ENCODE peak calls at places on chromosomes 1 and 21, in four cellular contexts. V is choroid plexus epithelial cell, L is endothelial cell, Y is neural crest cell. Q is an unnamed sample.
A peak's percentile ranks its signal among the peaks of the same experiment; 100 is the strongest.

GRCh38 chr1:207948536-207949250 is 37.8 kb upstream of the CD34 start:
- DNase-seq in V (no peak), L (no peak), Y (no peak), Q (no peak)

GRCh38 chr1:34929497-34929852 is at the start of gene DLGAP3:
- DNase-seq in V (no peak), L (peak; percentile 53), Y (peak; percentile 32), Q (no peak)

GRCh38 chr1:10211805-10212405 is 1.5 kb downstream of the KIF1B start:
- DNase-seq in V (peak; percentile 61), L (peak; percentile 5), Y (peak; percentile 9), Q (peak; percentile 58)

GRCh38 chr1:159775716-159776115 is 5.0 kb upstream of the DUSP23 start:
- DNase-seq in V (peak; percentile 8), L (no peak), Y (no peak), Q (peak; percentile 35)

GRCh38 chr1:99606306-99606705 is 39.6 kb upstream of the PALMD start:
- DNase-seq in V (no peak), L (no peak), Y (no peak), Q (no peak)

GRCh38 chr1:244757091-244757939 is 78.1 kb upstream of the COX20 start:
- DNase-seq in V (peak; percentile 42), L (no peak), Y (no peak), Q (peak; percentile 18)

GRCh38 chr1:152855661-152856060 is 4.1 kb upstream of the LCE7A start:
- DNase-seq in V (no peak), L (no peak), Y (no peak), Q (no peak)

GRCh38 chr1:43053040-43053439 is 94.4 kb upstream of the SLC2A1 start:
- DNase-seq in V (no peak), L (no peak), Y (no peak), Q (no peak)

GRCh38 chr1:29142714-29143113 is 19.0 kb upstream of the TMEM200B start:
- DNase-seq in V (no peak), L (no peak), Y (no peak), Q (no peak)

GRCh38 chr1:8115769-8116167 is 89.7 kb upstream of the ERRFI1 start:
- DNase-seq in V (no peak), L (no peak), Y (no peak), Q (no peak)

GRCh38 chr21:43361493-43362296 is 65.2 kb downstream of the SIK1 start:
- DNase-seq in V (peak; percentile 76), L (no peak), Y (no peak), Q (peak; percentile 90)

GRCh38 chr1:191888996-191889622 is 269.2 kb upstream of the RGS18 start:
- DNase-seq in V (no peak), L (no peak), Y (no peak), Q (no peak)

GRCh38 chr1:109201123-109201703 is 12.5 kb upstream of the SARS1 start:
- DNase-seq in V (peak; percentile 91), L (peak; percentile 45), Y (peak; percentile 54), Q (peak; percentile 97)

GRCh38 chr1:185739967-185740366 is 5.8 kb downstream of the HMCN1 start:
- DNase-seq in V (no peak), L (no peak), Y (no peak), Q (peak; percentile 32)

GRCh38 chr1:27383661-27384060 is 528 bp upstream of the CD164L2 start:
- DNase-seq in V (no peak), L (no peak), Y (no peak), Q (no peak)

GRCh38 chr1:224872832-224873644 is 56.4 kb upstream of the DNAH14 start:
- DNase-seq in V (no peak), L (no peak), Y (no peak), Q (no peak)

GRCh38 chr21:45465611-45466329 is 60.8 kb downstream of the COL18A1 start:
- DNase-seq in V (no peak), L (no peak), Y (no peak), Q (no peak)

GRCh38 chr1:4476394-4476793 is 178.0 kb upstream of the AJAP1 start:
- DNase-seq in V (no peak), L (no peak), Y (no peak), Q (no peak)

GRCh38 chr1:201346337-201346939 is 31.0 kb downstream of the TNNT2 start:
- DNase-seq in V (peak; percentile 79), L (peak; percentile 69), Y (peak; percentile 48), Q (peak; percentile 78)

GRCh38 chr1:209585672-209586071 is 2.2 kb downstream of the CAMK1G start:
- DNase-seq in V (peak; percentile 37), L (peak; percentile 45), Y (peak; percentile 33), Q (no peak)

GRCh38 chr1:51600529-51600928 is 16.4 kb upstream of the OSBPL9 start:
- DNase-seq in V (no peak), L (no peak), Y (no peak), Q (no peak)

GRCh38 chr21:43193651-43194302 is 25.0 kb downstream of the CRYAA start:
- DNase-seq in V (peak; percentile 90), L (no peak), Y (no peak), Q (peak; percentile 91)

GRCh38 chr1:201344206-201345080 is 33.0 kb downstream of the TNNT2 start:
- DNase-seq in V (no peak), L (no peak), Y (no peak), Q (peak; percentile 31)

DNA sequence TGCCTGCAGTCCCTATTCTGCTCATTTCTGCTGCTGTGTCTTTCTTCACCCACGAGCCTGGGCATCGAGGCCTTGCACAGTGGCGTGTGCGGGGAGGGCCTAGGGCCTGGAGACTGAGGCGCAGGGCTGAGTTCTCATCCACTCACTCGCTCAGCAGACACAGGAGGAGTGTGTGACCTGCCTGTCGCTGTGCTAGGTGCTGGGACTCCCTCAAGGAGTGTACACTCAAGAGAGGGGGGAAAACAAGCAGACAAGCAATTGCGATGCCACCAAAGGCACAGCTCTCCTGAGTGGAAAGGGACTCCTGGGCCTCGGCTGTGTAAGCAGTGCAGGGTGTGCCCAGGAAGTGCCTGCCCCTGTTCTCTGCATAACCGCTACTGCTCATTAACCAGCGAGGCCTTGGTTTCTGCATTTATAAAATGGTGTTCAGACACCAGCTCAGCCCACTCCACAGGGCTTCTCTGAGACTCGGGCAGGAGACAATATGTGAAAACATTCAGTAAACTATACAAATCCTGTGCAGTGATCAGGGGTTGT is 4.2 kb downstream of the RD3 start:
- DNase-seq in V (no peak), L (no peak), Y (no peak), Q (no peak)
- TF ChIP-seq CTCF in V (no peak), L (no peak), Y (no peak), Q (no peak)

GRCh38 chr1:52748119-52748518 is 21.9 kb downstream of the ZYG11B start:
- DNase-seq in V (peak; percentile 41), L (no peak), Y (no peak), Q (peak; percentile 8)
- TF ChIP-seq CTCF in V (peak; percentile 30), L (peak; percentile 16), Y (peak; percentile 32), Q (no peak)

GRCh38 chr1:24926596-24927249 is 3.4 kb downstream of the RUNX3 start:
- DNase-seq in V (peak; percentile 33), L (no peak), Y (no peak), Q (no peak)
- TF ChIP-seq CTCF in V (no peak), L (no peak), Y (no peak), Q (no peak)

GRCh38 chr21:46634427-46634826 is 1.0 kb upstream of the PRMT2 start:
- DNase-seq in V (no peak), L (no peak), Y (no peak), Q (no peak)

GRCh38 chr21:46633561-46633960 is 1.9 kb upstream of the PRMT2 start:
- DNase-seq in V (no peak), L (no peak), Y (no peak), Q (no peak)

GRCh38 chr21:46635324-46636180 is at the start of gene PRMT2:
- DNase-seq in V (peak; percentile 98), L (peak; percentile 99), Y (peak; percentile 98), Q (peak; percentile 92)

GRCh38 chr21:46636181-46636512 is 673 bp downstream of the PRMT2 start:
- DNase-seq in V (no peak), L (no peak), Y (no peak), Q (no peak)

DNA sequence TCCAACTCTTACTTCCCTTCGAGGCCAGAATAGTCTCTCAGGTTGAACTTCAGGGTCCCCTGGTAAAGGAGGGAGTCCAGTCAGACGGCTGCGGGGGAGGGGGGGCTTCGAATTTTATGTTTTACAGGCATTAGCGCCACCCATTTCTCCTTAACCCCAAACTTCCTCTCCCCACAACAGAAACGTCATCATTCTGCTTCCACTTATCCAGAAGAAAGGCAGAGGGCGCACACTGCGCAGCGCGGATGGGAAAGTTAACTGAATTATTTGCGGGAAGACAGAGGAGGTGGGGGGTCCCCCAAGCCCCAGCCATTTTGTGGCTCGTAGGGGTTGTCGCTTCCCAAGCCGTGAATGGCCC is 529 bp upstream of the PRMT2 start:
- DNase-seq in V (peak; percentile 92), L (no peak), Y (no peak), Q (peak; percentile 68)
- TF ChIP-seq CTCF in V (peak; percentile 48), L (peak; percentile 18), Y (no peak), Q (peak; percentile 27)

DNA sequence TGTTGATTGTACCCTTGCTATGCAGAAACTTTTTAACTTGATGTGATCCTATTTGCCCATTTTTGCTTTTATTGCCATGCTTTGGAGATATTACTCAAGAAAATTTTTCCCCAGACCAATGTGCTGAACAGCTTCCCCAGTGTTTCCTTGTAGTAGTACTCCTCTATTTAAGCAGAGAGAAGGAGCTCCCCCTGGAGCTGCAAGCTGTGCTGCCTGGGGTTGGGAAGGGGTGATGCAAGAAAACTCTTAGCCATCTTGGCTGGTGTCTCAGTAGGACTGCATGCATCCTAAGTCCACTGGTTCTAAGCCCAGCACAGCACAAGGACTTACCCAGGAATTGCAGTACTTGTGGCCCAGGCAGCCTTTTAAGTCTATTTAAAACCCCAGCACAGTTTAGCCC is 121.6 kb downstream of the NTMT2 start:
- DNase-seq in V (peak; percentile 18), L (no peak), Y (no peak), Q (peak; percentile 3)
- TF ChIP-seq CTCF in V (peak; percentile 35), L (no peak), Y (peak; percentile 24), Q (no peak)

DNA sequence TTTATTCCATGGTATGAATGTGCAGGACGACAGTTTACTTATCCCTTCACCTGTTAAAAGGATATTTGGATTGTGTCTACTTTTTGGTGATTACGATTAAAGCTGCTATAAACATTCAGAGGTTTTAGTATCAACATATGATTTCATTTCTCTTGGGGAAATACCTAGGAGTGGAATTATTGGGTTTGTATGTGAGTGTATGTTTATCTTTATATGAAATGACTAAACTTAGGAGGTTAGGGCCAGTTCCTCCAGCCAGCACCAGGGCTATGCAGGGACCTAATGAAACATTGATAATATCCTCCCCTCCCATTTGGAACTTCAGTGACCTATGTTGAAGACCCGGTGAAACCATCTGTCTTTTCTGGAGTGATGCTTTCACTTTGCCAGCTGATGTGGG is 13.8 kb downstream of the TMEM51 start:
- DNase-seq in V (peak; percentile 37), L (no peak), Y (no peak), Q (peak; percentile 23)
- TF ChIP-seq CTCF in V (peak; percentile 11), L (no peak), Y (no peak), Q (no peak)

GRCh38 chr1:98001764-98002163 is 80.9 kb upstream of the DPYD start:
- DNase-seq in V (peak; percentile 55), L (no peak), Y (no peak), Q (peak; percentile 1)
- TF ChIP-seq CTCF in V (peak; percentile 51), L (no peak), Y (no peak), Q (no peak)